ENCODE peak calls at places on chromosomes 11 and 22, in four cellular contexts. K is K562, N is HL-60, P is GM12878. J is an unnamed sample.

GRCh38 chr11:134583397-134583990 is 171.5 kb upstream of the B3GAT1 start:
- DNase-seq in P (no peak), K (no peak), N (no peak), J (no peak)

GRCh38 chr22:33640900-33641299 is 279.4 kb downstream of the LARGE1 start:
- DNase-seq in N (no peak), K (no peak), P (no peak), J (no peak)

GRCh38 chr11:131910491-131911387 is 540.3 kb downstream of the NTM start:
- DNase-seq in P (no peak), N (no peak), K (no peak), J (no peak)

GRCh38 chr11:120880791-120881190 is 143.1 kb upstream of the TBCEL start:
- DNase-seq in P (no peak), K (no peak), N (no peak), J (no peak)

GRCh38 chr22:36432592-36433317 is 45.0 kb upstream of the MYH9 start:
- DNase-seq in K (no peak), N (no peak), P (no peak), J (no peak)

GRCh38 chr11:86050310-86050709 is 18.6 kb downstream of the PICALM start:
- DNase-seq in P (no peak), N (no peak), K (no peak), J (no peak)

GRCh38 chr22:50208939-50209892 is 8.4 kb downstream of the SELENOO start:
- DNase-seq in P (no peak), K (no peak), N (no peak), J (no peak)

GRCh38 chr11:129968611-129969419 is 33.8 kb downstream of the PRDM10 start:
- DNase-seq in K (no peak), N (peak), P (no peak), J (no peak)

GRCh38 chr11:95996621-95997020 is 72.7 kb upstream of the MTMR2 start:
- DNase-seq in P (no peak), K (no peak), N (no peak), J (no peak)

GRCh38 chr11:120667281-120667680 is 155.7 kb downstream of the GRIK4 start:
- DNase-seq in K (no peak), P (no peak), N (no peak), J (no peak)

GRCh38 chr11:15769203-15769602 is 587.1 kb downstream of the SOX6 start:
- DNase-seq in K (no peak), N (no peak), P (no peak), J (no peak)

GRCh38 chr11:46505741-46506485 is 87.9 kb downstream of the AMBRA1 start:
- DNase-seq in N (no peak), K (no peak), P (no peak), J (no peak)

GRCh38 chr22:48937032-48937639 is 890.5 kb downstream of the BRD1 start:
- DNase-seq in P (no peak), N (no peak), K (no peak), J (no peak)

GRCh38 chr11:14513800-14514199 is 6.4 kb downstream of the PSMA1 start:
- DNase-seq in N (no peak), P (no peak), K (no peak), J (no peak)

GRCh38 chr22:20420157-20420842 is 17.3 kb downstream of the SCARF2 start:
- DNase-seq in K (no peak), P (no peak), N (no peak), J (no peak)

GRCh38 chr22:44583854-44584253 is 85.8 kb upstream of the RTL6 start:
- DNase-seq in P (no peak), N (no peak), K (no peak), J (no peak)

GRCh38 chr11:2315395-2316168 is 13.8 kb downstream of the TSPAN32 start:
- DNase-seq in P (no peak), N (no peak), K (no peak), J (no peak)

GRCh38 chr11:27688076-27688475 is 12.2 kb downstream of the BDNF start:
- DNase-seq in K (no peak), N (no peak), P (no peak), J (no peak)

GRCh38 chr11:79236541-79236971 is 204.3 kb downstream of the TENM4 start:
- DNase-seq in N (no peak), K (no peak), P (no peak), J (no peak)

GRCh38 chr11:46916669-46917108 is 1.7 kb downstream of the LRP4 start:
- DNase-seq in P (no peak), N (no peak), K (peak), J (peak)

GRCh38 chr11:65382804-65383368 is 440 bp upstream of the SLC25A45 start:
- DNase-seq in N (no peak), P (no peak), K (no peak), J (no peak)

GRCh38 chr22:24810043-24810749 is 4.2 kb downstream of the SGSM1 start:
- DNase-seq in K (no peak), P (no peak), N (no peak), J (no peak)

GRCh38 chr11:119594639-119595249 is 134.3 kb downstream of the NECTIN1 start:
- DNase-seq in K (peak), N (no peak), P (no peak), J (no peak)

GRCh38 chr22:37547249-37547741 is 13.0 kb upstream of the CDC42EP1 start:
- DNase-seq in P (no peak), N (no peak), K (no peak), J (no peak)

GRCh38 chr11:126502159-126502558 is 146.7 kb downstream of the ST3GAL4 start:
- DNase-seq in P (no peak), K (no peak), N (no peak), J (no peak)

GRCh38 chr11:119323532-119324033 is 6.7 kb upstream of the MCAM start:
- DNase-seq in N (no peak), P (peak), K (peak), J (no peak)

GRCh38 chr22:50641696-50642607 is 14.0 kb upstream of the ARSA start:
- DNase-seq in N (no peak), K (peak), P (no peak), J (no peak)

GRCh38 chr11:3095712-3096361 is 38.6 kb upstream of the CARS1 start:
- DNase-seq in N (no peak), K (no peak), P (no peak), J (no peak)

GRCh38 chr11:43427971-43428370 is 69.3 kb downstream of the TTC17 start:
- DNase-seq in P (no peak), K (no peak), N (no peak), J (no peak)

GRCh38 chr11:20627026-20627425 is 27.6 kb downstream of the SLC6A5 start:
- DNase-seq in P (no peak), N (no peak), K (no peak), J (no peak)

GRCh38 chr11:71201936-71202597 is 50.3 kb downstream of the SHANK2 start:
- DNase-seq in N (no peak), K (no peak), P (no peak), J (no peak)

GRCh38 chr22:46293591-46294260 is 2.9 kb upstream of the GTSE1 start:
- DNase-seq in K (no peak), N (no peak), P (no peak), J (no peak)

GRCh38 chr11:97279341-97279740 is 889.5 kb downstream of the JRKL start:
- DNase-seq in N (no peak), K (no peak), P (no peak), J (no peak)

GRCh38 chr11:115721309-115722007 is 217.2 kb upstream of the CADM1 start:
- DNase-seq in N (no peak), K (no peak), P (no peak), J (no peak)

GRCh38 chr11:75442161-75442885 is 9.3 kb upstream of the KLHL35 start:
- DNase-seq in P (no peak), N (no peak), K (no peak), J (no peak)

GRCh38 chr11:75440960-75441803 is 8.2 kb upstream of the KLHL35 start:
- DNase-seq in N (no peak), K (no peak), P (no peak), J (no peak)

GRCh38 chr11:75443043-75443442 is 10.0 kb upstream of the KLHL35 start:
- DNase-seq in K (no peak), N (no peak), P (no peak), J (no peak)

GRCh38 chr11:75439495-75440120 is 6.6 kb upstream of the KLHL35 start:
- DNase-seq in P (no peak), K (no peak), N (no peak), J (no peak)

DNA sequence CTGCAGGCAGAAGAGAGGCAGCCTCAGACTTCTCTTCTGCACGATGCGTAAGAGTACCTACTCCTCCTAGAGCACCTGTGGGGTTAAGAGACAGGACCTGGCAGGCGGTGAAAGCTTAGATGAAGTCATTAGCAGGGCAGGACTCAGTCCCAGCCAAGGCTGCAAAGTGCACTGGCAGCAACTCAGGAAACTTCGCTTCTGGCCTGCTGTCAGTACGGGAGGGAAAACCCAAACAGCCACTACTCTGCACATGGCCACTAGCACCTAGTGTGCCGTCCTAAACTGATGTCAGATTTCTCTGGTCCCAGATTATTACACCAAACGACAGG is 8.8 kb upstream of the KLHL35 start:
- DNase-seq in P (no peak), N (no peak), K (no peak), J (no peak)
- TF ChIP-seq SPI1 in P (no peak), N (no peak), K (no peak), J (no peak)

DNA sequence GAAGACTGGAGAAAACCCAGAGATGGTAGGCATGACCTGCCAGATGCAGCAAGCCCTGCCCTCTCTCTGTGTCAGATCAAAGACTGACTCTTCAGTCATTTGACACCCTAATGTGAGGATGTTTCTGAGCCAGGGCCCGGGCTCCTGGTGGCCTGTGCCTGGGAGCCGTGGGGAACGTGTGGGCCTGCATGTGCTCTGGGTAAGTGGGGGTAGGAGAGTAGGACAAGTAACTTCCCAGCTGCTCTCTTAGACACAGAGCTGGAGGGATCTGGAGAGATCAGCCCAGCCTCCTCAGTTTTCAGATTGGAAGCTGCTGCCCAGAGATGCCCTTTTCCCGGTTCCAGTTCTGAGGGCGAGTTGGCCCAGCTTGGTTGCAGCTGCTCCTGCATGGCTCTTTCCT is 110.8 kb downstream of the TEAD1 start:
- DNase-seq in K (no peak), N (no peak), P (no peak), J (no peak)
- TF ChIP-seq SPI1 in K (no peak), N (no peak), P (no peak), J (no peak)

GRCh38 chr11:60939301-60939700 is 12.7 kb downstream of the SLC15A3 start:
- DNase-seq in P (no peak), K (no peak), N (no peak), J (no peak)

GRCh38 chr11:60939828-60940227 is 12.1 kb downstream of the SLC15A3 start:
- DNase-seq in N (no peak), K (no peak), P (no peak), J (no peak)

GRCh38 chr11:60942970-60943565 is 8.9 kb downstream of the SLC15A3 start:
- DNase-seq in K (no peak), P (no peak), N (no peak), J (no peak)

GRCh38 chr11:60942207-60942606 is 9.8 kb downstream of the SLC15A3 start:
- DNase-seq in P (no peak), K (no peak), N (no peak), J (no peak)

DNA sequence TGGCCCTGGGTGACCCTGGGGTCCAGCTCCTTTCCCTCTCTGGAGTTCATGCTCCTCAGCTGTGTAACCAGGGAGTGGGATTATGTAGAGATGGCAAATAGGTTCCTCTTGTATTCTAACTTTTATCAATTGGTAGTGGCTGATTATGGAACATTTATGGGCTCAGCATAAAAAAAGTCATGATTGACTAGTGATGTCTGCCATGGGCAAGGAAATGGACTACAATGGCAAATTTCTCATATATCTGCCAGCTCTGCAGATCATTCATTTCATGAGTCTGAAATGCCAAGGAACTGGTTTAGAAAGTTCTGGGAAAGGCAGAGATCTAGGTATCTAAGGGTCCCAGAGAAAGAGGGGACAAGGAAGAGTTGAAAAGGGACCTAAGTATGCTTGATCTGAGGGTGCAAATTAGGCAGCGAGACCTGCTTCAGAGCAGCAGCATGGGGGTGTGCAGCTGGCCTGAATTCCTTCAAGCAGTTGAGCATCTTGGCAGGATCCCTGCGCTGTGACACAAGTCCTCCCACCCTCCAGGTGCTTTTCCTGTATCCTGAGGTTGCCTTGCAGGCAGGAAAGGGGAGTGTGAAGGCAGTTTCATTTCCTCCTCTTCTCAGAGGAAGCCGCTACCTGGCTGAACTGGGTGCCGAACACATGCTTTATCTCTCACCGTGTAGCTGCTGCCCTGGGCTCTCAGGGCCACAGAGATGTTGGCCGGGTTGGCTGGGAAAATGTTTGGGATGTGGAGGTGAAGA is 10.4 kb downstream of the SLC15A3 start:
- DNase-seq in N (no peak), K (no peak), P (no peak), J (no peak)
- TF ChIP-seq SPI1 in N (no peak), K (no peak), P (peak), J (peak)

GRCh38 chr11:11396290-11397042 is 43.4 kb upstream of the CSNK2A3 start:
- DNase-seq in K (no peak), N (no peak), P (no peak), J (no peak)
- TF ChIP-seq SPI1 in K (no peak), N (no peak), P (no peak), J (no peak)

DNA sequence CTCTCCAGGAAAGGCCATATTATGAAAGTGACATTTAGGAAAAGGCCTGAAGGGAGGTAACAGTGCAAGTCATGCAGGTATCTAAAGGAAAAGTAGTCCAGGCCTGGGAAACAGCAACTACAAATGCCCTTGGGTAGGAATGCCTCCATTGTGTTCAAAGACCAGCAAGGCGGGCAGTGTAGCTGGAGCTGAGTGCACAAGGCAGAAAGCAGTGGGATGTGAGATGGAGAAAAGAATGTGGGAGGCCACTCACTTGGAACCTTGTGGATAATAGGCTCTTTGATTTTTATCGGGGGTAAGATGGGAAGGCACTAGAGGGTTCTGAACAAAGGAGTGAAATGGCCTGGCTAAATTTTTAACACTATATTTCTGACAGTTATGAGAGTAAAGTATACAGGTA is 188.6 kb downstream of the PGR start:
- DNase-seq in N (no peak), K (no peak), P (no peak), J (no peak)
- TF ChIP-seq SPI1 in N (no peak), K (no peak), P (no peak), J (no peak)

DNA sequence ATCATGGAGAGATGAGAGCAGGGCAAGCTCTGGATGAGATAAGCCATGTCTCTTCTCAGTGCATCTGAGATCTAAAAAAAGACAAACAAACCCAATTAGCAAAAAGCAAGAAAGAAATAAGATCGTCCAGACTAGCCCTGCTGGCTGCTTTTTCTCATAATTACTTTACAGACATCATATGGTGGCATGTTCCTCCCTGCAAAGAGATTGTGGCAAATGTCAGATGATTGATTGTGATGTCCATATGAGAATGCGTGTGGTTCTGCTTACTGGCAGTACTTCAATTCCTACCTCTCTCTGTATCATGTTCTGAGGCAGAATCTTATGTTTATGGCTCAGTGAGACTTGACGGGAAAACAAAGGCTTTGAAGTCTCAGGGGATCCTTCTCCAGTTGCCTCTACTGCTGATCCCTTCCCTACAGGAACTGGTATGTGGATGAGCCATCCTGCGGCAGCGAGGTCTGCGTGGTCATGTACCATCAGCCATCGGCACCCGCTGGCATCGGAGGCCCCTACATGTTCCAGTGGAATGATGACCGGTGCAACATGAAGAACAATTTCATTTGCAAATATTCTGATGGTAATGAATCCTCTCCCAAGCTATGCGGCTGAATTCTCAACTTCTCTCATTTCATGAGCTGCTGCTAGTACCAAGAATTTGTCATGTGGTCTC is 8.8 kb downstream of the LAYN start:
- DNase-seq in P (no peak), K (no peak), N (no peak), J (no peak)
- TF ChIP-seq SPI1 in P (no peak), K (no peak), N (no peak), J (no peak)

GRCh38 chr22:38727530-38728451 is 22.0 kb downstream of the GTPBP1 start:
- DNase-seq in N (no peak), K (no peak), P (no peak), J (no peak)

GRCh38 chr22:38724176-38724575 is 18.4 kb downstream of the GTPBP1 start:
- DNase-seq in N (no peak), K (no peak), P (no peak), J (no peak)

GRCh38 chr22:38724926-38725571 is 19.3 kb downstream of the GTPBP1 start:
- DNase-seq in P (no peak), N (no peak), K (peak), J (no peak)

GRCh38 chr22:38727123-38727522 is 21.4 kb downstream of the GTPBP1 start:
- DNase-seq in P (no peak), N (no peak), K (no peak), J (no peak)

GRCh38 chr22:38725900-38726655 is 20.3 kb downstream of the GTPBP1 start:
- DNase-seq in N (no peak), K (no peak), P (no peak), J (no peak)
- TF ChIP-seq SPI1 in N (no peak), K (no peak), P (no peak), J (no peak)

DNA sequence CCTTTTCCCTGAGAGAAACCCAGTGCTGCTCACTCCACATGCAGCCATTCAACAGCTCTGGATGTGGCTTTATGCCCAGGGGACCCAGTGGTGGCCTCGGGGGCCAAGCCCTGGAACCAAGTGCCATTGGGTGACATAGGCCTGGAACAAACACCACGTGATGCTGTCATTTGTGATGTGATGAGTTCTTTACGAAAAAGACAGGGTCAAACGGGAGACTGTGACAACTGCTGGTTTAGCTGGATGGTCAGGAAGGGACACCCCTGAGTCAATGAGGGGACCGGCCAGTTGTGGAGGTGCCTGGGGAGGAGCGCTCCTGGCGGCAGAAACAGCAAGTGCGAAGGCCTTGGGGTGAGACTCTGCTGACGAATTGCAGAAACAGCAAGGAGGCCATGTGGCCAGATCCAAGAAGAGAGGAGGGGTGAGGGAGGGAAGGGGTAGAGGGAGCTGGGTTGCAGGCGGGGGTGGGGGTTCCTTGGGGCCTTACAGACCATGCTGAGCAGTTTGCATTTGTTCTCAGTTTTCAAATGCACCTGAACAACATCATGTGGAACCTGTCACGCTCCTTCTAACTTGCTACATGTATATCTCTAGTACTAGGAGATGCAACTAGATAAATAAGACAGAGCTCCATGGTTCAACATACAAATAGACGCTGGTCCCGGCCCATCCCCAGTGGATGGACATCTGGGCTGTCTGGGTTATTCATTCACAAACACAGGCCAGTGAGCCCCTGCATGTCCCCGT is 56.1 kb downstream of the IGLL5 start:
- DNase-seq in N (no peak), P (no peak), K (peak), J (no peak)
- TF ChIP-seq SPI1 in N (no peak), P (no peak), K (no peak), J (no peak)

J was measured in GM12891.